ENCODE peak calls at places on chromosomes 1 and 21, in five cellular contexts. C is HT1080, B is ELF-1, J is HFF-Myc, I is T-helper 2 cell. Y is an unnamed sample.

GRCh38 chr1:1144122-1144842 is 28.4 kb upstream of the C1orf159 start:
- DNase-seq in B (peak), I (peak), C (no peak), J (no peak), Y (peak)

GRCh38 chr1:78491311-78492071 is 717 bp downstream of the PTGFR start:
- DNase-seq in I (no peak), C (peak), B (peak), J (no peak), Y (no peak)

GRCh38 chr1:94061513-94062443 is 59.2 kb downstream of the ABCA4 start:
- DNase-seq in B (peak), I (no peak), C (peak), J (peak), Y (peak)

GRCh38 chr1:228276361-228276831 is 68.6 kb downstream of the OBSCN start:
- DNase-seq in J (no peak), B (no peak), C (no peak), I (no peak), Y (no peak)

GRCh38 chr1:43600033-43601020 is 49.6 kb upstream of the KDM4A start:
- DNase-seq in I (no peak), C (no peak), B (no peak), J (no peak), Y (no peak)

GRCh38 chr1:234866007-234866866 is 256.3 kb upstream of the IRF2BP2 start:
- DNase-seq in J (peak), C (peak), B (no peak), I (no peak), Y (no peak)

GRCh38 chr1:63023637-63024036 is 239.7 kb downstream of the ATG4C start:
- DNase-seq in J (no peak), C (no peak), B (no peak), I (no peak), Y (no peak)

GRCh38 chr1:42177551-42177981 is 13.0 kb upstream of the GUCA2A start:
- DNase-seq in B (no peak), I (no peak), J (peak), C (peak), Y (peak)

GRCh38 chr1:53495608-53496345 is 36.6 kb downstream of the DMRTB1 start:
- DNase-seq in J (no peak), I (no peak), B (no peak), C (peak), Y (no peak)

GRCh38 chr1:2980849-2981248 is 40.4 kb upstream of the ACTRT2 start:
- DNase-seq in J (no peak), I (no peak), B (no peak), C (no peak), Y (no peak)

GRCh38 chr1:83546863-83547262 is 452.1 kb downstream of the TTLL7 start:
- DNase-seq in C (no peak), I (no peak), B (no peak), J (no peak), Y (no peak)

GRCh38 chr1:178275083-178275482 is 181.2 kb downstream of the RASAL2 start:
- DNase-seq in B (no peak), J (no peak), C (no peak), I (no peak), Y (no peak)

GRCh38 chr1:57215175-57215574 is 208.7 kb downstream of the DAB1 start:
- DNase-seq in C (no peak), I (no peak), B (no peak), J (no peak), Y (no peak)

GRCh38 chr21:36835383-36835795 is 131.1 kb downstream of the HLCS start:
- DNase-seq in B (no peak), I (no peak), J (no peak), C (no peak), Y (no peak)

GRCh38 chr21:35674895-35675470 is 385.3 kb downstream of the SETD4 start:
- DNase-seq in C (no peak), B (no peak), J (no peak), I (no peak), Y (no peak)

GRCh38 chr21:33975548-33976081 is 60.0 kb upstream of the ATP5PO start:
- DNase-seq in C (peak), I (no peak), B (no peak), J (no peak), Y (no peak)

GRCh38 chr1:175472464-175472863 is 270.9 kb downstream of the TNR start:
- DNase-seq in J (no peak), C (no peak), I (no peak), B (no peak), Y (no peak)

GRCh38 chr1:96520542-96520941 is 201.0 kb upstream of the PTBP2 start:
- DNase-seq in J (no peak), B (no peak), I (no peak), C (no peak), Y (no peak)